ENCODE peak calls at places on chromosomes 3 and 15, in ten cellular contexts. V, H, F, T, X, A, B, U, G and I are unnamed samples.

GRCh38 chr3:101829066-101829830 is 20.1 kb upstream of the NFKBIZ start:
- DNase-seq in T (peak), U (peak), A (no peak), F (no peak), G (no peak), H (no peak), X (peak), B (peak), V (no peak), I (peak)

GRCh38 chr3:79041621-79042020 is 726.2 kb downstream of the ROBO1 start:
- DNase-seq in B (no peak), V (no peak), A (no peak), F (no peak), H (no peak), X (no peak), U (no peak), G (no peak), T (no peak), I (no peak)

GRCh38 chr3:157261000-157261399 is 101.1 kb upstream of the CCNL1 start:
- DNase-seq in T (no peak), U (no peak), X (no peak), V (no peak), F (no peak), H (no peak), B (no peak), G (no peak), A (no peak), I (no peak)

GRCh38 chr15:57635300-57635944 is 43.7 kb downstream of the MYZAP start:
- DNase-seq in U (no peak), G (no peak), T (no peak), A (no peak), X (no peak), F (no peak), H (no peak), V (no peak), B (no peak), I (no peak)

GRCh38 chr3:59914251-59914650 is 864.4 kb upstream of the CFAP20DC start:
- DNase-seq in B (no peak), H (no peak), F (no peak), U (no peak), G (no peak), V (no peak), T (no peak), X (peak), A (no peak), I (no peak)

GRCh38 chr15:101637038-101637437 is 15.1 kb downstream of the TM2D3 start:
- DNase-seq in H (no peak), A (no peak), T (no peak), F (no peak), V (no peak), G (no peak), B (no peak), X (no peak), U (no peak), I (no peak)

GRCh38 chr3:180417241-180417640 is 184.7 kb upstream of the TTC14 start:
- DNase-seq in B (no peak), U (no peak), X (no peak), T (no peak), G (no peak), A (no peak), H (no peak), V (no peak), F (no peak), I (no peak)

GRCh38 chr3:64675848-64676247 is 12.0 kb downstream of the ADAMTS9 start:
- DNase-seq in F (no peak), V (no peak), G (no peak), X (no peak), U (no peak), T (no peak), B (no peak), A (no peak), H (no peak), I (no peak)

GRCh38 chr3:171059978-171060377 is 33.5 kb upstream of the SLC2A2 start:
- DNase-seq in F (no peak), G (no peak), T (no peak), H (no peak), B (no peak), A (no peak), U (no peak), V (no peak), X (no peak), I (no peak)

GRCh38 chr3:19348929-19349564 is 200.7 kb downstream of the KCNH8 start:
- DNase-seq in X (peak), F (no peak), U (no peak), G (peak), B (no peak), H (peak), V (no peak), A (no peak), T (no peak), I (no peak)

GRCh38 chr15:74233864-74234597 is 2.1 kb upstream of the CCDC33 start:
- DNase-seq in H (no peak), U (no peak), T (no peak), F (no peak), X (no peak), B (no peak), V (no peak), A (no peak), G (no peak), I (no peak)

GRCh38 chr3:54071596-54071995 is 50.8 kb upstream of the CACNA2D3 start:
- DNase-seq in V (no peak), F (no peak), A (no peak), X (no peak), U (no peak), G (no peak), T (no peak), B (no peak), H (no peak), I (no peak)

GRCh38 chr15:89479173-89479572 is 17.2 kb downstream of the RHCG start:
- DNase-seq in H (no peak), U (no peak), A (no peak), V (no peak), B (no peak), F (no peak), X (no peak), G (no peak), T (no peak), I (no peak)

GRCh38 chr3:47741925-47742324 is 39.8 kb downstream of the SMARCC1 start:
- DNase-seq in U (no peak), B (no peak), A (no peak), H (no peak), T (no peak), X (no peak), V (no peak), F (no peak), G (peak), I (no peak)

GRCh38 chr3:38516669-38517068 is 20.5 kb downstream of the EXOG start:
- DNase-seq in X (no peak), T (no peak), V (no peak), F (no peak), H (no peak), U (no peak), G (no peak), A (no peak), B (no peak), I (no peak)

GRCh38 chr15:31102049-31102321 is 460 bp upstream of the TRPM1 start:
- DNase-seq in T (no peak), X (no peak), F (no peak), V (no peak), H (no peak), G (no peak), B (no peak), A (no peak), U (no peak), I (no peak)

GRCh38 chr15:71251548-71252035 is 136.3 kb downstream of the THSD4 start:
- DNase-seq in G (no peak), U (peak), T (no peak), F (no peak), A (no peak), B (no peak), V (no peak), X (no peak), H (no peak), I (no peak)

GRCh38 chr3:155323063-155323666 is 29.7 kb upstream of the STRIT1 start:
- DNase-seq in A (peak), H (peak), T (no peak), F (no peak), B (peak), G (peak), X (peak), U (peak), V (peak), I (no peak)

GRCh38 chr3:43759297-43759782 is 68.6 kb downstream of the ABHD5 start:
- DNase-seq in H (no peak), A (peak), X (no peak), T (no peak), V (no peak), U (peak), F (no peak), G (no peak), B (no peak), I (no peak)

GRCh38 chr15:87575896-87576295 is 680.6 kb downstream of the NTRK3 start:
- DNase-seq in U (no peak), B (no peak), T (no peak), H (no peak), A (no peak), V (no peak), X (no peak), G (no peak), F (no peak), I (no peak)

GRCh38 chr15:67850995-67851535 is 11.2 kb upstream of the RNU6-1 start:
- DNase-seq in F (no peak), G (no peak), V (no peak), B (no peak), T (no peak), U (no peak), X (no peak), H (no peak), A (no peak), I (no peak)

GRCh38 chr15:33720952-33721351 is 247.3 kb upstream of the CHRM5 start:
- DNase-seq in F (no peak), U (peak), G (no peak), T (no peak), B (no peak), H (no peak), X (no peak), V (peak), A (no peak), I (no peak)

GRCh38 chr3:129230311-129231019 is 18.9 kb upstream of the COPG1 start:
- DNase-seq in B (no peak), X (no peak), V (no peak), F (no peak), G (no peak), A (peak), T (no peak), U (peak), H (no peak), I (no peak)

GRCh38 chr3:148614463-148614862 is 83.2 kb upstream of the AGTR1 start:
- DNase-seq in F (no peak), T (no peak), H (no peak), U (no peak), B (no peak), X (no peak), A (no peak), G (no peak), V (no peak), I (no peak)

GRCh38 chr3:118817748-118818165 is 216.9 kb downstream of the IGSF11 start:
- DNase-seq in B (peak), G (peak), A (peak), U (peak), X (peak), H (peak), F (peak), T (peak), V (peak), I (peak)

GRCh38 chr3:194985031-194985578 is 285.9 kb downstream of the XXYLT1 start:
- DNase-seq in V (no peak), F (no peak), G (no peak), A (no peak), U (peak), B (peak), T (no peak), H (peak), X (peak), I (no peak)

GRCh38 chr3:138369151-138369900 is 20.9 kb downstream of the MRAS start:
- DNase-seq in T (no peak), B (no peak), V (no peak), X (no peak), H (no peak), U (no peak), F (no peak), G (no peak), A (no peak), I (no peak)

GRCh38 chr15:66196565-66196964 is 57.0 kb downstream of the MEGF11 start:
- DNase-seq in X (no peak), V (no peak), F (no peak), G (no peak), A (no peak), H (no peak), U (no peak), B (no peak), T (no peak), I (no peak)

GRCh38 chr3:65871305-65872141 is 167.2 kb downstream of the MAGI1 start:
- DNase-seq in T (no peak), G (no peak), U (no peak), B (peak), V (no peak), F (no peak), A (no peak), H (no peak), X (peak), I (no peak)

GRCh38 chr15:95032181-95032580 is 800.8 kb downstream of the MCTP2 start:
- DNase-seq in T (no peak), X (no peak), V (peak), H (no peak), F (no peak), U (peak), B (no peak), G (no peak), A (no peak), I (no peak)

GRCh38 chr3:194351080-194351672 is at the start of gene CPN2:
- DNase-seq in F (no peak), T (no peak), H (no peak), A (no peak), U (no peak), B (no peak), G (no peak), V (no peak), X (no peak), I (no peak)

GRCh38 chr3:13718437-13718836 is 161.4 kb downstream of the WNT7A start:
- DNase-seq in U (no peak), X (peak), H (no peak), F (no peak), B (no peak), A (no peak), G (no peak), T (no peak), V (no peak), I (no peak)

GRCh38 chr3:51932471-51933370 is 9.0 kb downstream of the RRP9 start:
- DNase-seq in T (no peak), G (no peak), A (no peak), B (no peak), V (no peak), U (no peak), H (no peak), F (no peak), X (no peak), I (no peak)

GRCh38 chr15:98700501-98700900 is 52.2 kb downstream of the IGF1R start:
- DNase-seq in X (no peak), F (no peak), A (no peak), T (no peak), B (no peak), G (no peak), U (no peak), H (no peak), V (no peak), I (no peak)

GRCh38 chr15:90388462-90389182 is 580 bp downstream of the IQGAP1 start:
- DNase-seq in U (peak), B (no peak), F (peak), T (peak), G (no peak), H (peak), V (no peak), A (no peak), X (peak), I (peak)

GRCh38 chr3:170778240-170779217 is 91.5 kb downstream of the RPL22L1 start:
- DNase-seq in T (no peak), G (no peak), B (no peak), V (no peak), F (no peak), U (no peak), H (no peak), X (no peak), A (no peak), I (no peak)

GRCh38 chr3:73955671-73956070 is 330.9 kb upstream of the PDZRN3 start:
- DNase-seq in H (no peak), G (no peak), A (no peak), B (no peak), U (no peak), V (no peak), T (no peak), F (no peak), X (no peak), I (no peak)